ENCODE peak calls at places on chromosomes 2 and 18, in seven cellular contexts. L, W, T, V, S, C and M are unnamed samples.

GRCh38 chr2:189153608-189154007 is 26.0 kb downstream of the COL5A2 start:
- DNase-seq in L (no peak), W (no peak), T (peak), V (no peak), S (no peak), C (no peak), M (no peak)

GRCh38 chr18:58254873-58255511 is 211.0 kb downstream of the NEDD4L start:
- DNase-seq in L (no peak), W (peak), T (peak), V (peak), S (peak), C (no peak), M (peak)

GRCh38 chr2:105454801-105455485 is 56.1 kb upstream of the FHL2 start:
- DNase-seq in L (no peak), W (peak), T (peak), V (peak), S (no peak), C (peak), M (peak)

GRCh38 chr2:147198651-147199171 is 646.1 kb upstream of the ACVR2A start:
- DNase-seq in L (no peak), W (peak), T (no peak), V (no peak), S (no peak), C (no peak), M (no peak)

GRCh38 chr2:99827296-99827999 is 314.9 kb downstream of the AFF3 start:
- DNase-seq in L (no peak), W (no peak), T (no peak), V (no peak), S (no peak), C (no peak), M (no peak)

GRCh38 chr2:35163948-35164347 is 1191.6 kb upstream of the CRIM1 start:
- DNase-seq in L (no peak), W (no peak), T (no peak), V (no peak), S (no peak), C (no peak), M (no peak)

GRCh38 chr2:98902209-98903063 is 33.6 kb downstream of the CRACDL start:
- DNase-seq in L (no peak), W (no peak), T (no peak), V (peak), S (peak), C (no peak), M (no peak)

GRCh38 chr18:77099501-77100370 is 32.8 kb downstream of the MBP start:
- DNase-seq in L (no peak), W (peak), T (no peak), V (no peak), S (no peak), C (no peak), M (no peak)

GRCh38 chr2:1230155-1230893 is 182.9 kb upstream of the TPO start:
- DNase-seq in L (no peak), W (no peak), T (no peak), V (no peak), S (no peak), C (no peak), M (no peak)

GRCh38 chr2:44937688-44938240 is 3.7 kb upstream of the SIX3 start:
- DNase-seq in L (peak), W (peak), T (no peak), V (peak), S (peak), C (peak), M (no peak)

GRCh38 chr2:237867465-237867864 is 8.0 kb downstream of the RAMP1 start:
- DNase-seq in L (no peak), W (no peak), T (no peak), V (no peak), S (no peak), C (peak), M (no peak)

GRCh38 chr2:215140166-215140707 is 1.8 kb upstream of the ABCA12 start:
- DNase-seq in L (no peak), W (no peak), T (no peak), V (no peak), S (no peak), C (no peak), M (no peak)

GRCh38 chr2:128379021-128380005 is 60.6 kb upstream of the HS6ST1 start:
- DNase-seq in L (peak), W (peak), T (peak), V (peak), S (no peak), C (peak), M (peak)

DNA sequence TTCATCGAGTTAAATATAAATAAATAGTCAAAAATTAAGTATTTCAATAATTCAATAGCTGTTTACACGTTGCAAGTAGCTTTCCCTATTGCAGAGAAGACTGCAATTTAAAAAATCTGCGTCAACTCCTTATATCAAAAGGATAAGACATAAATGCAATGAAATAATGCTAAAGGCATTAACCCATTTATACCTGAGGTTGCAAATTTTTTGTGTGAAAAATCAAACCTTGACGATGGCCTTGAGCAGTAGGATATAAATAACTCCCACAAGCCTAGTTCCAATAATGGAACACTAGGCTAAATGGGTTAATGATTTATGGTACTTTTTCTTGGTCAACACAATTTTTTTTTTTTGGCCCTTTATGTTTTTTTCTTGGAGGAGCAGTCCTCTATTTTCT is 76.4 kb upstream of the CDKL4 start:
- DNase-seq in L (no peak), W (no peak), T (no peak), V (no peak), S (no peak), C (no peak), M (no peak)
- H3K4ac ChIP-seq in L (no peak), W (no peak), T (no peak), V (no peak), S (no peak), C (no peak), M (no peak)

DNA sequence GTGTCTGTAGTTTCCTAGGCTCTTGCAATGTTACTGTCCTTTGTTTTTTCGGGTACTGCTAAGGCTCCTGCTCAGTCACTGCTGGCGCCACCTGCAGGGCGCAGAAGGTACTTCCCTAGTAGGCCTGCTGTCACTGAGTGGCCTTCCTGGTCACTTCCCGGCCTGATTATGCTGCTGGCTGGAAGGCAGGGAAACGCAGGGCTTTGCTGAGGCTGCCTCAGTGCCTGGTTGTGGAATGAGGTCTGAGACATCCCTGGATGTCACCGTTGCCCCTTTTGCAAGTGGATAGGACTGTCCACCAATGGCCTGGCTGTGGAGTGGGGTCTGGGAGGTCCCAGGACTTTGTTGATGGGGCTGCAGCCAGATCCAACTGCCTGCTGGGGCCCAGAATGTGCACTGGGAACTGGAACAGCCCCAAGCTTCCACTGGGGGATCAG is 13.1 kb downstream of the DAW1 start:
- DNase-seq in L (peak), W (peak), T (peak), V (peak), S (peak), C (peak), M (peak)
- H3K4ac ChIP-seq in L (no peak), W (no peak), T (no peak), V (no peak), S (no peak), C (no peak), M (peak)

DNA sequence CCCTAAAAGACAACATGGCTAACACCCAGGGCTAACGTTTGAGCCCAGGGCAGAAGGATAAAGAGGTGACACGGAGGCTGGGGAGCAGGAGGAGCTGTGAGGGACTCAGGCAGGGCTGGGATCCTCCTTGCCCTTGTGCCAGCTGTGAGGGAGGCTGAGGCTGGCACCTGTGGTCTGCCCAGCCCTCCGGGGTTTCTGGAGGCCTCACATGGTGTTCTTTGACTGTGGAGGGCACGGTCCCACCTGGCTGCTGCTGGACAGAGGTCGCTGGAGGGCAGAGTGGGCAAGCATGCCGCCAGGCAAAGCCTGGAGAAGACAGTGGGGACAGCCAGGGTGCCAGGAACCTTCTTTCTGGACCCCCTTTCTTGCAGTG is 26.8 kb upstream of the CNNM3 start:
- DNase-seq in L (no peak), W (no peak), T (no peak), V (no peak), S (no peak), C (no peak), M (no peak)
- H3K4ac ChIP-seq in L (no peak), W (no peak), T (no peak), V (no peak), S (no peak), C (no peak), M (no peak)

GRCh38 chr2:231672617-231673347 is 35.5 kb upstream of the PTMA start:
- DNase-seq in L (no peak), W (peak), T (peak), V (peak), S (peak), C (peak), M (peak)

GRCh38 chr2:231673348-231673770 is 35.0 kb upstream of the PTMA start:
- DNase-seq in L (no peak), W (peak), T (peak), V (peak), S (peak), C (peak), M (peak)

GRCh38 chr2:231670892-231671616 is 37.3 kb upstream of the PTMA start:
- DNase-seq in L (no peak), W (peak), T (no peak), V (peak), S (no peak), C (peak), M (peak)

GRCh38 chr2:231668981-231669380 is 39.3 kb upstream of the PTMA start:
- DNase-seq in L (no peak), W (no peak), T (no peak), V (no peak), S (no peak), C (no peak), M (no peak)

GRCh38 chr2:231671617-231672350 is 36.5 kb upstream of the PTMA start:
- DNase-seq in L (no peak), W (no peak), T (no peak), V (no peak), S (no peak), C (peak), M (no peak)
- H3K4ac ChIP-seq in L (peak), W (peak), T (peak), V (no peak), S (peak), C (no peak), M (peak)

GRCh38 chr2:174945601-174946260 is 59.5 kb downstream of the CHN1 start:
- DNase-seq in L (no peak), W (no peak), T (peak), V (no peak), S (no peak), C (no peak), M (no peak)
- H3K4ac ChIP-seq in L (no peak), W (no peak), T (no peak), V (no peak), S (no peak), C (no peak), M (no peak)

GRCh38 chr2:68558576-68558975 is 84.8 kb upstream of the PROKR1 start:
- DNase-seq in L (no peak), W (no peak), T (no peak), V (no peak), S (no peak), C (no peak), M (no peak)
- H3K4ac ChIP-seq in L (no peak), W (no peak), T (no peak), V (no peak), S (no peak), C (no peak), M (no peak)

GRCh38 chr18:31983020-31983419 is 35.6 kb upstream of the RNF125 start:
- DNase-seq in L (no peak), W (no peak), T (no peak), V (no peak), S (no peak), C (no peak), M (no peak)

GRCh38 chr18:31980863-31981262 is 37.8 kb upstream of the RNF125 start:
- DNase-seq in L (no peak), W (no peak), T (no peak), V (no peak), S (no peak), C (no peak), M (no peak)

GRCh38 chr18:31977270-31977872 is 34.4 kb upstream of the TRAPPC8 start:
- DNase-seq in L (peak), W (peak), T (peak), V (peak), S (peak), C (peak), M (peak)

GRCh38 chr18:31978616-31979015 is 35.7 kb upstream of the TRAPPC8 start:
- DNase-seq in L (no peak), W (peak), T (no peak), V (no peak), S (no peak), C (no peak), M (no peak)

GRCh38 chr18:31979714-31980113 is 36.8 kb upstream of the TRAPPC8 start:
- DNase-seq in L (no peak), W (no peak), T (no peak), V (no peak), S (no peak), C (no peak), M (no peak)
- H3K4ac ChIP-seq in L (no peak), W (no peak), T (no peak), V (no peak), S (no peak), C (no peak), M (no peak)